ENCODE peak calls at places on chromosome 14, in nine cellular contexts. B is smooth muscle cell of the brain vasculature, L is RPMI7951, A is NCI-H1436, I is NCI-H1092, Q is aorta, H is breast epithelium, P is nephron progenitor cell, T is cerebellar nuclear complex. N is an unnamed sample.

GRCh38 chr14:94164685-94165431 is 9.3 kb upstream of the PPP4R4 start:
- DNase-seq in B (no peak), T (no peak), Q (no peak), L (no peak), H (no peak), I (no peak), A (no peak), P (peak), N (no peak)

GRCh38 chr14:105061428-105062047 is 3.7 kb downstream of the GPR132 start:
- DNase-seq in I (no peak), Q (peak), P (no peak), B (no peak), H (no peak), L (no peak), A (no peak), T (no peak), N (peak)

GRCh38 chr14:92880851-92881250 is 42.1 kb upstream of the CHGA start:
- DNase-seq in A (peak), P (no peak), I (peak), T (no peak), B (no peak), H (no peak), L (no peak), Q (no peak), N (no peak)

GRCh38 chr14:96304956-96305355 is 48.9 kb downstream of the BDKRB1 start:
- DNase-seq in B (no peak), T (no peak), L (no peak), H (no peak), Q (no peak), I (no peak), P (peak), A (no peak), N (no peak)

GRCh38 chr14:103204852-103205540 is 81.7 kb downstream of the TNFAIP2 start:
- DNase-seq in T (no peak), P (no peak), H (no peak), A (no peak), Q (no peak), I (no peak), B (no peak), L (no peak), N (no peak)

GRCh38 chr14:73167727-73168126 is 31.4 kb downstream of the PSEN1 start:
- DNase-seq in Q (no peak), P (no peak), T (no peak), B (no peak), L (no peak), H (no peak), A (no peak), I (no peak), N (no peak)

GRCh38 chr14:59919582-59920377 is at the start of gene LRRC9:
- DNase-seq in L (peak), P (peak), H (no peak), I (peak), B (no peak), T (peak), A (peak), Q (peak), N (peak)

GRCh38 chr14:85934886-85935254 is 404.9 kb downstream of the FLRT2 start:
- DNase-seq in P (no peak), Q (no peak), T (no peak), H (no peak), A (no peak), I (no peak), L (no peak), B (no peak), N (no peak)

GRCh38 chr14:74049886-74050495 is 30.8 kb downstream of the BBOF1 start:
- DNase-seq in Q (no peak), A (no peak), H (no peak), B (no peak), P (no peak), L (no peak), I (no peak), T (no peak), N (no peak)

GRCh38 chr14:103847954-103848719 is 762 bp upstream of the PPP1R13B start:
- DNase-seq in B (no peak), A (no peak), P (peak), H (no peak), I (peak), Q (no peak), L (no peak), T (no peak), N (no peak)

GRCh38 chr14:93072659-93073365 is 42.9 kb downstream of the ITPK1 start:
- DNase-seq in B (no peak), T (no peak), A (no peak), H (no peak), P (no peak), I (no peak), Q (no peak), L (no peak), N (no peak)

GRCh38 chr14:99615497-99616245 is 11.7 kb upstream of the CCDC85C start:
- DNase-seq in B (no peak), H (no peak), L (no peak), T (no peak), I (no peak), P (no peak), A (no peak), Q (no peak), N (no peak)

N was measured in CD4-positive, alpha-beta memory T cell.